ENCODE peak calls at places on chromosomes 12 and 14, in ten cellular contexts. T is foreskin keratinocyte, O is choroid plexus epithelial cell, Y is BJ, L is BE2C, R is cardiac muscle cell, S is A549, V is epithelial cell of esophagus, M is breast epithelium, I is GM12865. P is an unnamed sample.

GRCh38 chr14:24280797-24281460 is 9.5 kb upstream of the RABGGTA start:
- DNase-seq in T (no peak), O (no peak), Y (no peak), L (no peak), R (peak), S (no peak), V (peak), M (no peak), I (no peak), P (no peak)

GRCh38 chr14:105005329-105005928 is 15.5 kb downstream of the CDCA4 start:
- DNase-seq in T (no peak), O (no peak), Y (no peak), L (no peak), R (no peak), S (no peak), V (no peak), M (no peak), I (no peak), P (no peak)

GRCh38 chr14:100873083-100873482 is 30.4 kb downstream of the RTL1 start:
- DNase-seq in T (no peak), O (no peak), Y (no peak), L (peak), R (no peak), S (no peak), V (no peak), M (no peak), I (no peak), P (no peak)

GRCh38 chr12:124904306-124905098 is 9.9 kb downstream of the UBC start:
- DNase-seq in T (peak), O (peak), Y (peak), L (peak), R (peak), S (peak), V (peak), M (peak), I (peak), P (peak)

GRCh38 chr12:41108032-41108431 is 80.1 kb upstream of the PDZRN4 start:
- DNase-seq in T (no peak), O (no peak), Y (no peak), L (no peak), R (no peak), S (no peak), V (no peak), M (no peak), I (no peak), P (no peak)

GRCh38 chr14:21723431-21724045 is 49.9 kb upstream of the OR4E1 start:
- DNase-seq in T (peak), O (peak), Y (no peak), L (peak), R (peak), S (peak), V (peak), M (no peak), I (peak), P (no peak)

GRCh38 chr14:74507796-74508195 is 14.2 kb downstream of the ISCA2 start:
- DNase-seq in T (no peak), O (no peak), Y (no peak), L (no peak), R (no peak), S (no peak), V (no peak), M (peak), I (no peak), P (no peak)

GRCh38 chr12:53047221-53048032 is 2.4 kb upstream of the TNS2 start:
- DNase-seq in T (no peak), O (peak), Y (no peak), L (peak), R (peak), S (peak), V (peak), M (peak), I (peak), P (no peak)

GRCh38 chr14:80491131-80491530 is 279.8 kb upstream of the DIO2 start:
- DNase-seq in T (no peak), O (peak), Y (no peak), L (no peak), R (peak), S (no peak), V (no peak), M (no peak), I (peak), P (peak)

GRCh38 chr14:90091393-90091792 is 29.6 kb downstream of the KCNK13 start:
- DNase-seq in T (no peak), O (peak), Y (no peak), L (no peak), R (peak), S (no peak), V (no peak), M (no peak), I (no peak), P (peak)

GRCh38 chr14:88554458-88555286 is at the start of gene PTPN21:
- DNase-seq in T (peak), O (peak), Y (no peak), L (peak), R (peak), S (peak), V (peak), M (peak), I (no peak), P (no peak)

GRCh38 chr12:120965534-120966091 is 12.7 kb upstream of the HNF1A start:
- DNase-seq in T (no peak), O (no peak), Y (no peak), L (no peak), R (no peak), S (no peak), V (peak), M (no peak), I (no peak), P (no peak)

GRCh38 chr12:120972870-120973543 is 5.3 kb upstream of the HNF1A start:
- DNase-seq in T (no peak), O (peak), Y (no peak), L (no peak), R (no peak), S (no peak), V (no peak), M (no peak), I (no peak), P (no peak)

GRCh38 chr12:120970310-120970709 is 8.0 kb upstream of the HNF1A start:
- DNase-seq in T (no peak), O (peak), Y (no peak), L (no peak), R (no peak), S (no peak), V (no peak), M (no peak), I (no peak), P (no peak)

GRCh38 chr12:120971299-120972180 is 6.8 kb upstream of the HNF1A start:
- DNase-seq in T (peak), O (peak), Y (peak), L (peak), R (peak), S (peak), V (peak), M (no peak), I (peak), P (peak)
- TF ChIP-seq CTCF in T (peak), O (peak), Y (peak), L (peak), R (peak), S (peak), V (peak), M (peak), I (peak), P (peak)

GRCh38 chr12:5428332-5429221 is 3.3 kb upstream of the NTF3 start:
- DNase-seq in T (no peak), O (peak), Y (no peak), L (no peak), R (peak), S (no peak), V (no peak), M (no peak), I (no peak), P (no peak)
- TF ChIP-seq CTCF in T (peak), O (peak), Y (peak), L (peak), R (peak), S (no peak), V (peak), M (peak), I (no peak), P (peak)

GRCh38 chr14:84006643-84007137 is 1523.3 kb upstream of the FLRT2 start:
- DNase-seq in T (peak), O (peak), Y (no peak), L (no peak), R (peak), S (no peak), V (peak), M (no peak), I (no peak), P (no peak)
- TF ChIP-seq CTCF in T (peak), O (peak), Y (no peak), L (peak), R (peak), S (no peak), V (no peak), M (no peak), I (no peak), P (no peak)

GRCh38 chr12:108175310-108175709 is 46.2 kb downstream of the WSCD2 start:
- DNase-seq in T (no peak), O (peak), Y (no peak), L (no peak), R (peak), S (no peak), V (no peak), M (no peak), I (no peak), P (no peak)
- TF ChIP-seq CTCF in T (no peak), O (peak), Y (no peak), L (peak), R (no peak), S (no peak), V (no peak), M (no peak), I (no peak), P (no peak)

DNA sequence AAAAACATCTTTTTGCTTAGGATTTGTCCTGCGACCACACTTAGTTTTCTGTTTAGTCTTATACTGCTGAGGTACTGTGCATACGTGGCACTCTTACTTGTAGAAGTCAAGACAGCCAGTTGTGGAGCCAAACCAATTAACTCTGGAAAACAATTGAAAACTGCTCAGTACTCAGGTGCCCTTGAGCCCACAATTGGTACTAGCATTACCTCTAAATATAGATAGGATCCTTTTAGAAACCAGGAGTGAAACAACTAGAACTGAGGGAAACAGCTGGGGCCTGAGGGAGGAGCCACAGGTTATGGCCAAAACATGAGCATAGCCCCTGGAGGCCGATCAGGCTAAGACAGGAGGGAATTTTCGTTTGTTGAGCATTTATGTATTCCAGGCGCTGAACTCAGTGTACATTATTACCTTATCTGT is 2.5 kb downstream of the SPATS2 start:
- DNase-seq in T (peak), O (peak), Y (no peak), L (peak), R (peak), S (peak), V (peak), M (no peak), I (peak), P (no peak)
- TF ChIP-seq CTCF in T (peak), O (peak), Y (peak), L (peak), R (peak), S (peak), V (peak), M (peak), I (peak), P (peak)

GRCh38 chr12:3747543-3747942 is 5.4 kb downstream of the CRACR2A start:
- DNase-seq in T (no peak), O (no peak), Y (no peak), L (no peak), R (no peak), S (no peak), V (peak), M (no peak), I (no peak), P (no peak)
- TF ChIP-seq CTCF in T (no peak), O (no peak), Y (no peak), L (no peak), R (no peak), S (no peak), V (no peak), M (no peak), I (no peak), P (no peak)

GRCh38 chr12:76346236-76346635 is 2.0 kb downstream of the BBS10 start:
- DNase-seq in T (no peak), O (peak), Y (no peak), L (no peak), R (peak), S (no peak), V (no peak), M (no peak), I (no peak), P (no peak)

GRCh38 chr12:76341436-76342030 is 6.7 kb downstream of the BBS10 start:
- DNase-seq in T (peak), O (peak), Y (no peak), L (no peak), R (no peak), S (no peak), V (no peak), M (no peak), I (no peak), P (no peak)

GRCh38 chr12:76345569-76345968 is 2.6 kb downstream of the BBS10 start:
- DNase-seq in T (no peak), O (no peak), Y (no peak), L (no peak), R (no peak), S (no peak), V (no peak), M (no peak), I (no peak), P (no peak)

GRCh38 chr12:76348079-76348901 is at the start of gene BBS10:
- DNase-seq in T (peak), O (peak), Y (peak), L (peak), R (peak), S (peak), V (peak), M (peak), I (peak), P (peak)

GRCh38 chr12:76346798-76347420 is 1.3 kb downstream of the BBS10 start:
- DNase-seq in T (peak), O (peak), Y (no peak), L (no peak), R (peak), S (peak), V (peak), M (no peak), I (peak), P (peak)
- TF ChIP-seq CTCF in T (peak), O (peak), Y (peak), L (peak), R (peak), S (peak), V (peak), M (no peak), I (peak), P (peak)

GRCh38 chr12:39958377-39958776 is 147.5 kb downstream of the SLC2A13 start:
- DNase-seq in T (no peak), O (peak), Y (no peak), L (no peak), R (peak), S (peak), V (peak), M (no peak), I (peak), P (no peak)
- TF ChIP-seq CTCF in T (peak), O (peak), Y (peak), L (peak), R (peak), S (peak), V (peak), M (no peak), I (peak), P (no peak)

GRCh38 chr14:68712703-68713370 is 80.0 kb downstream of the ZFP36L1 start:
- DNase-seq in T (no peak), O (no peak), Y (no peak), L (no peak), R (no peak), S (no peak), V (no peak), M (no peak), I (no peak), P (no peak)

GRCh38 chr14:68709007-68709406 is 83.9 kb downstream of the ZFP36L1 start:
- DNase-seq in T (no peak), O (no peak), Y (no peak), L (no peak), R (no peak), S (no peak), V (no peak), M (no peak), I (no peak), P (no peak)

GRCh38 chr14:68711551-68712437 is 81.1 kb downstream of the ZFP36L1 start:
- DNase-seq in T (no peak), O (no peak), Y (no peak), L (no peak), R (no peak), S (no peak), V (peak), M (no peak), I (no peak), P (no peak)

GRCh38 chr14:68708343-68708742 is 84.5 kb downstream of the ZFP36L1 start:
- DNase-seq in T (no peak), O (no peak), Y (no peak), L (no peak), R (no peak), S (no peak), V (no peak), M (no peak), I (no peak), P (no peak)

GRCh38 chr14:68710776-68711175 is 82.1 kb downstream of the ZFP36L1 start:
- DNase-seq in T (no peak), O (no peak), Y (no peak), L (no peak), R (no peak), S (no peak), V (no peak), M (no peak), I (no peak), P (no peak)
- TF ChIP-seq CTCF in T (no peak), O (no peak), Y (no peak), L (no peak), R (no peak), S (no peak), V (no peak), M (no peak), I (no peak), P (no peak)

DNA sequence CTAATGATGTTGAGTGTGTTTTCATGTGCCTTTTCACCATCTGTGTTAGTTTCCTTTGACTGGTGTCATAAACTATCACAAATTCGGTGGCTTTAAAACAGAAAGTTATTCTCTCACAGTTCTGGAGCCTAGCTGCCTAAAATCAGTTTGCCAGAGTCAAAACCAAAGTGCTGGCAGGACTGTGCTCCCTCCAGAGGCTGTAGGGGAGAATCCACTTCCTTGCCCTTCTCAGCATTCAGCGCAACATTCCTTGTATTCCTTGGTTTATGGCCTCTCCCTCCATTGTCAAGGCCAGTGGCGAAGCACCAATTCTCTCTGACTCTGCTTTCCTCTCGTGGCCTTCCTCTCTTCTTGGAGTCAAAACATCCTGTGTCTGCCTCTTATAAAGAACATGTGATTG is 174.2 kb upstream of the PDE3A start:
- DNase-seq in T (no peak), O (peak), Y (no peak), L (peak), R (peak), S (peak), V (no peak), M (no peak), I (no peak), P (no peak)
- TF ChIP-seq CTCF in T (no peak), O (peak), Y (peak), L (peak), R (peak), S (peak), V (peak), M (no peak), I (no peak), P (peak)